ENCODE peak calls at places on chromosomes 16 and 17, in four cellular contexts. B is activated T-cell treated with anti-CD3 and anti-CD28 coated beads for 1 hour, N is pancreas, E is NCI-H2171. S is an unnamed sample.

GRCh38 chr17:80433916-80434666 is 19.1 kb downstream of the ENDOV start:
- DNase-seq in B (no peak), N (no peak), E (no peak), S (no peak)

GRCh38 chr17:10172241-10172741 is 26.1 kb downstream of the GAS7 start:
- DNase-seq in B (no peak), N (no peak), E (no peak), S (peak)

GRCh38 chr17:10807704-10808128 is 3.8 kb upstream of the TMEM238L start:
- DNase-seq in B (no peak), N (no peak), E (no peak), S (no peak)

GRCh38 chr17:51120357-51120738 is 320 bp downstream of the SPAG9 start:
- DNase-seq in B (peak), N (no peak), E (no peak), S (no peak)

GRCh38 chr17:78875738-78876597 is 27.0 kb downstream of the CEP295NL start:
- DNase-seq in B (no peak), N (peak), E (no peak), S (no peak)

GRCh38 chr16:70523621-70524405 is at the start of gene SF3B3:
- DNase-seq in B (peak), N (peak), E (peak), S (peak)

GRCh38 chr17:82320956-82321927 is 3.8 kb upstream of the CD7 start:
- DNase-seq in B (peak), N (no peak), E (no peak), S (peak)

GRCh38 chr17:50111687-50112655 is 16.8 kb downstream of the PDK2 start:
- DNase-seq in B (no peak), N (peak), E (no peak), S (no peak)

GRCh38 chr17:37742114-37742761 is 2.6 kb downstream of the HNF1B start:
- DNase-seq in B (no peak), N (no peak), E (no peak), S (peak)

GRCh38 chr17:31216053-31216751 is 80.8 kb downstream of the OMG start:
- DNase-seq in B (no peak), N (no peak), E (peak), S (peak)

GRCh38 chr17:37725601-37726146 is 19.2 kb downstream of the HNF1B start:
- DNase-seq in B (no peak), N (no peak), E (no peak), S (no peak)

GRCh38 chr17:69959291-69959690 is 115.7 kb upstream of the KCNJ16 start:
- DNase-seq in B (no peak), N (no peak), E (no peak), S (no peak)

GRCh38 chr17:79301469-79301868 is 226.8 kb downstream of the ENGASE start:
- DNase-seq in B (no peak), N (no peak), E (no peak), S (no peak)

GRCh38 chr16:1645914-1646525 is 32.1 kb upstream of the JPT2 start:
- DNase-seq in B (peak), N (no peak), E (no peak), S (no peak)

GRCh38 chr16:8905168-8905762 is 23.1 kb downstream of the LITAFD start:
- DNase-seq in B (no peak), N (no peak), E (peak), S (no peak)

GRCh38 chr16:56164636-56165035 is 26.7 kb upstream of the GNAO1 start:
- DNase-seq in B (no peak), N (no peak), E (no peak), S (no peak)

GRCh38 chr17:6701719-6702118 is 11.4 kb downstream of the SLC13A5 start:
- DNase-seq in B (no peak), N (no peak), E (no peak), S (peak)

GRCh38 chr17:17491031-17491471 is 5.1 kb downstream of the RASD1 start:
- DNase-seq in B (no peak), N (no peak), E (no peak), S (no peak)

S was measured in GM13976.